ENCODE peak calls at places on chromosomes 2 and 18, in seven cellular contexts. P, Z, I, F, X, Q and U are unnamed samples.

GRCh38 chr2:241931084-241931975 is 61.8 kb downstream of the RTP5 start:
- DNase-seq in Q (no peak), P (no peak), I (no peak), F (no peak), X (no peak), Z (no peak), U (no peak)

GRCh38 chr2:182020319-182021055 is 34.8 kb downstream of the PPP1R1C start:
- DNase-seq in X (peak; percentile 35), P (no peak), F (no peak), Q (no peak), I (peak; percentile 65), Z (peak; percentile 22), U (peak; percentile 20)

GRCh38 chr2:231717281-231718180 is 9.2 kb downstream of the PTMA start:
- DNase-seq in I (no peak), Z (peak; percentile 53), P (peak; percentile 95), F (peak; percentile 26), X (peak; percentile 45), Q (peak; percentile 66), U (peak; percentile 93)

GRCh38 chr2:71466301-71467179 is 13.2 kb downstream of the DYSF start:
- DNase-seq in P (no peak), I (no peak), F (no peak), Z (no peak), Q (peak; percentile 82), X (peak; percentile 64), U (no peak)

GRCh38 chr18:73564073-73564472 is 583.6 kb downstream of the FBXO15 start:
- DNase-seq in X (peak; percentile 95), P (no peak), Q (no peak), Z (peak; percentile 90), F (no peak), I (peak; percentile 53), U (peak; percentile 70)

GRCh38 chr2:106948550-106948949 is 62.6 kb upstream of the ST6GAL2 start:
- DNase-seq in I (no peak), F (no peak), Q (no peak), P (no peak), X (no peak), Z (peak; percentile 13), U (no peak)

GRCh38 chr18:48782381-48782841 is 168.4 kb downstream of the SMAD7 start:
- DNase-seq in I (peak; percentile 14), P (no peak), Z (peak; percentile 41), Q (peak; percentile 78), X (no peak), F (no peak), U (peak; percentile 37)

GRCh38 chr18:35470440-35470839 is 27.3 kb downstream of the INO80C start:
- DNase-seq in Q (no peak), P (no peak), X (no peak), Z (no peak), F (no peak), I (no peak), U (no peak)

GRCh38 chr18:5449858-5450509 is 93.8 kb downstream of the EPB41L3 start:
- DNase-seq in Z (no peak), Q (no peak), P (no peak), I (no peak), F (no peak), X (no peak), U (no peak)

GRCh38 chr18:63168287-63168686 is 151.3 kb downstream of the BCL2 start:
- DNase-seq in Z (no peak), F (no peak), I (no peak), X (no peak), P (no peak), Q (no peak), U (no peak)

GRCh38 chr2:216829533-216829932 is 30.3 kb downstream of the TNP1 start:
- DNase-seq in X (peak; percentile 35), Z (peak; percentile 4), I (peak; percentile 39), F (no peak), P (no peak), Q (peak; percentile 73), U (peak; percentile 40)

GRCh38 chr2:189407161-189407943 is 33.9 kb upstream of the WDR75 start:
- DNase-seq in Z (peak; percentile 72), X (peak; percentile 76), F (no peak), I (peak; percentile 81), Q (no peak), P (no peak), U (peak; percentile 76)

GRCh38 chr18:11512096-11513030 is 97.0 kb upstream of the SLC35G4 start:
- DNase-seq in Q (no peak), F (peak; percentile 56), P (no peak), X (peak; percentile 23), I (peak; percentile 51), Z (peak; percentile 18), U (peak; percentile 23)

GRCh38 chr2:128446049-128446811 is 127.6 kb upstream of the HS6ST1 start:
- DNase-seq in F (no peak), Z (no peak), P (no peak), I (no peak), Q (no peak), X (no peak), U (no peak)

GRCh38 chr18:22169011-22169888 is at the start of gene GATA6:
- DNase-seq in Z (peak; percentile 63), I (peak; percentile 99), P (peak; percentile 71), F (no peak), X (peak; percentile 91), Q (peak; percentile 96), U (peak; percentile 99)

GRCh38 chr18:79988925-79989361 is 580 bp upstream of the TXNL4A start:
- DNase-seq in F (no peak), I (peak; percentile 48), Q (no peak), Z (peak; percentile 50), P (peak; percentile 29), X (peak; percentile 33), U (peak; percentile 49)

GRCh38 chr2:9306910-9307309 is 100.3 kb downstream of the ASAP2 start:
- DNase-seq in X (no peak), Q (peak; percentile 82), P (no peak), Z (no peak), I (no peak), F (peak; percentile 88), U (no peak)

GRCh38 chr2:201572822-201573493 is 70.3 kb downstream of the TMEM237 start:
- DNase-seq in Z (no peak), X (no peak), Q (no peak), P (no peak), F (peak; percentile 13), I (no peak), U (no peak)

GRCh38 chr18:47370052-47370451 is 118.6 kb upstream of the SKOR2 start:
- DNase-seq in F (no peak), I (no peak), Q (no peak), X (no peak), Z (no peak), P (no peak), U (no peak)

GRCh38 chr2:118989481-118989880 is 47.5 kb downstream of the MARCO start:
- DNase-seq in I (no peak), Q (peak; percentile 78), P (no peak), Z (no peak), X (peak; percentile 74), F (no peak), U (no peak)

GRCh38 chr2:174356347-174356746 is 21.6 kb downstream of the SP9 start:
- DNase-seq in F (no peak), I (no peak), P (no peak), Q (no peak), X (no peak), Z (no peak), U (no peak)

GRCh38 chr2:187499941-187500532 is 52.0 kb upstream of the CALCRL start:
- DNase-seq in Z (peak; percentile 62), X (peak; percentile 85), I (peak; percentile 79), F (peak; percentile 68), P (peak; percentile 49), Q (no peak), U (peak; percentile 79)

GRCh38 chr18:26863122-26863879 is 2.2 kb downstream of the AQP4 start:
- DNase-seq in Z (no peak), X (peak; percentile 33), Q (peak; percentile 91), F (no peak), P (no peak), I (no peak), U (no peak)

DNA sequence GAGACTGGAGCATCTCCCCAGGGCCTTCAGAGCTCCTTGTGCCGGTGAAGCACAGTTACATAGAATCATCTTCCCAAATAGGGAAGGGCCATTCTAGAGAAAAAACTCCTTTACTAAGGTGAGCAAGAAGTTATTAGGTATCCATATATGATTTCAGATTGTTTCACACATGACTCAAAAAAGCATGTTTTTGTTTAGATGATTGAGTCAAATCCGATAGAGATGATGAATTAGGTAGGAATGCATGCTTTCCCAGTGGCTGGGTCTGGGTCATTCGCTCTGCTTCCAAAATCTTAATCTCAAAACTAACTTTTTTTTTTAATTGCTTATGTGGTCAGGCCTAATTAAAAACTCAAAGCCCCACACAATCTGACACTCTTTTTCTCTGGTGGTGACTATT is 3.8 kb downstream of the NT5C1B start:
- DNase-seq in I (no peak), P (no peak), Z (peak; percentile 13), Q (no peak), F (no peak), X (peak; percentile 63), U (peak; percentile 69)
- TF ChIP-seq CTCF in I (no peak), P (no peak), Z (no peak), Q (no peak), F (no peak), X (no peak), U (no peak)

DNA sequence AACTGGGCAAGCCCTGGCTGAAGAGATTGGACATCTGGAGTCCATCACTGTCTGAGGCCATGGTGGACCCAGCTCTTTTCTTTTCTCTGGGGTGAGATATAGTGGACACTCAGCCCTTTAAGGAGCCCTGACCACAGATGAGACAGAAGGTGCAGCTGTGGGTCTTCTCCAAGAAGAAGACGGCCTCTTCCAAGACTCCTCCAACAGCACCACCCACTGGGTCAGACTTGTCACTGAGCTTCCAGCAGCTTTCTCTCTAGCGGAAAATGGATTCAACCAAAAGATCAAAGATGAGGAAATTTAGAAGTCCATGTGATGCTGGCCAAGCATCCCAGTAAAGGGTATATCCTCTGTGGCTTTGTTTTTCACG is 27.3 kb downstream of the TWIST2 start:
- DNase-seq in Z (peak; percentile 74), P (no peak), X (no peak), F (no peak), I (peak; percentile 85), Q (no peak), U (peak; percentile 43)
- TF ChIP-seq CTCF in Z (peak; percentile 88), P (no peak), X (no peak), F (no peak), I (peak; percentile 60), Q (no peak), U (peak; percentile 22)

DNA sequence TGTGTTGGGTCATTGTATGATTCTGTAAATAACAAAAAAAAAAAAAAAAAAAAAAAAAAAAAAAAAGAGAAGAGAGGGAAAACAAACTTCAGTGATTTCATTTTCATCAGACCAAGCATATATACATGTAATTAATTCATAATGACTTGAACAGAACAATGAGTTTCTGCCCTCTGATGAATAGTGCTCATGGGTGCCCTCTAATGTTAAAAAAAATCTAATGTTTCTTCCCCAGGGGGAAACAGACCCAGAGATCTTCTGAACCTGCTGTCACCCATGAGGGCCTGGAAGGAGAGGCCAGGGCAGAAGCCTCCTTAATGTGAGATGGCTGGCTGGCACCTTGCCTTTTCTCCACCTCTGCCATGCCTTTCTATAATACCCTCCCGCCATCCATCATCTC is 289.2 kb downstream of the ZNF521 start:
- DNase-seq in P (no peak), Z (no peak), Q (no peak), F (no peak), X (peak; percentile 7), I (no peak), U (no peak)
- TF ChIP-seq CTCF in P (no peak), Z (no peak), Q (no peak), F (peak; percentile 10), X (peak; percentile 36), I (no peak), U (no peak)

DNA sequence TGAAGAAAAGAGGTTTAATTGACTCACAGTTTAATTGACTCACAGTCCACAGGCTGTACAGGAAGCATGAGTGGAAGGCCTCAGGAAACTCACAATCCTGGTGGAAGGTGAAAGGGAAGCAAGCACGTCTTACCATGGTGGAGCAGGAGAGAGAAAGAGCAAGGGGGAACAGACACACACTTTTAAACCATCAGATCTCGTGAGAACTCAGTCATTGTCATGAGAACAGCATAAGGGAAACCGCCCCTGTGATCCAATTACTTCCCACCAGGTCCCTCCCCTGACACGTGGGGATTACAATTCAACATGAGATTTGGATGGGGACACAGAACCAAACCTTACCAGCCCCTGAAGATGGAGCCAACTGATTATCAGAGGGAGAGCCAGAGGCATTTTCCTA is 11.3 kb upstream of the PUM2 start:
- DNase-seq in X (no peak), Q (no peak), P (no peak), I (no peak), F (no peak), Z (no peak), U (no peak)
- TF ChIP-seq CTCF in X (no peak), Q (no peak), P (no peak), I (no peak), F (no peak), Z (no peak), U (no peak)